ENCODE peak calls at places on chromosomes 7 and 10, in eight cellular contexts. T is amniotic stem cell, W is nucleus accumbens, O is neural crest cell, X is AG08395, Z is MV-4-11, D is SHP77, E is T-cell. M is an unnamed sample.

GRCh38 chr7:149456770-149457421 is 4.0 kb downstream of the ZNF777 start:
- DNase-seq in E (no peak), D (no peak), T (no peak), X (no peak), O (no peak), W (no peak), Z (no peak), M (no peak)

GRCh38 chr10:13382759-13383753 is 35.0 kb upstream of the SEPHS1 start:
- DNase-seq in T (no peak), X (no peak), D (peak), Z (peak), E (no peak), O (no peak), W (no peak), M (no peak)

GRCh38 chr7:46259947-46260346 is 338.9 kb upstream of the IGFBP3 start:
- DNase-seq in D (no peak), W (no peak), X (no peak), Z (no peak), O (no peak), T (no peak), E (no peak), M (no peak)

GRCh38 chr7:46534593-46535271 is 613.7 kb upstream of the IGFBP3 start:
- DNase-seq in E (no peak), D (no peak), Z (no peak), W (no peak), T (no peak), X (no peak), O (no peak), M (no peak)

GRCh38 chr10:116132716-116133420 is 140.1 kb downstream of the GFRA1 start:
- DNase-seq in W (no peak), E (no peak), X (no peak), D (no peak), T (no peak), O (no peak), Z (no peak), M (no peak)

GRCh38 chr10:103884681-103885139 is 29.3 kb upstream of the SH3PXD2A start:
- DNase-seq in Z (peak), E (no peak), O (peak), D (peak), T (no peak), W (peak), X (peak), M (no peak)

GRCh38 chr7:4745971-4746919 is 29.2 kb upstream of the AP5Z1 start:
- DNase-seq in X (peak), E (no peak), D (no peak), O (no peak), T (peak), W (no peak), Z (peak), M (no peak)

GRCh38 chr7:657565-658119 is 68.9 kb upstream of the DNAAF5 start:
- DNase-seq in D (no peak), X (peak), W (no peak), Z (peak), E (no peak), T (no peak), O (no peak), M (peak)

GRCh38 chr7:107948645-107949442 is 54.1 kb downstream of the LAMB1 start:
- DNase-seq in W (no peak), D (no peak), X (peak), E (no peak), T (peak), O (no peak), Z (no peak), M (no peak)

GRCh38 chr10:67775274-67775673 is 62.7 kb downstream of the DNAJC12 start:
- DNase-seq in D (no peak), X (no peak), T (no peak), E (no peak), O (no peak), W (no peak), Z (no peak), M (no peak)

GRCh38 chr7:135208417-135208793 is 2.9 kb downstream of the WDR91 start:
- DNase-seq in Z (peak), D (no peak), T (no peak), O (no peak), X (no peak), W (no peak), E (no peak), M (no peak)

GRCh38 chr10:48444861-48445841 is 138.7 kb downstream of the MAPK8 start:
- DNase-seq in D (peak), W (no peak), T (no peak), Z (no peak), E (no peak), O (no peak), X (no peak), M (no peak)

GRCh38 chr7:37964196-37964595 is 43.8 kb downstream of the EPDR1 start:
- DNase-seq in T (no peak), W (no peak), D (no peak), E (no peak), O (no peak), X (no peak), Z (no peak), M (no peak)

GRCh38 chr7:94424336-94424735 is 29.6 kb downstream of the COL1A2 start:
- DNase-seq in D (no peak), Z (no peak), O (no peak), X (no peak), W (no peak), T (no peak), E (no peak), M (no peak)

GRCh38 chr7:81725496-81726117 is 44.2 kb downstream of the HGF start:
- DNase-seq in E (no peak), Z (no peak), W (no peak), T (peak), O (no peak), X (peak), D (no peak), M (no peak)